ENCODE peak calls at places on chromosomes 13 and 19, in four cellular contexts. Q, M, C and K are unnamed samples.

GRCh38 chr19:12202250-12202649 is 39.4 kb downstream of the ZNF136 start:
- DNase-seq in C (peak), M (peak), Q (peak), K (no peak)

GRCh38 chr19:31071157-31071855 is 277.9 kb downstream of the TSHZ3 start:
- DNase-seq in M (no peak), C (no peak), Q (no peak), K (no peak)

GRCh38 chr19:30036154-30037129 is 94.4 kb downstream of the URI1 start:
- DNase-seq in C (no peak), M (no peak), Q (no peak), K (no peak)

GRCh38 chr19:14375055-14375581 is 6.1 kb upstream of the ADGRE5 start:
- DNase-seq in Q (peak), C (peak), M (peak), K (no peak)

GRCh38 chr19:45470147-45471081 is 2.6 kb downstream of the FOSB start:
- DNase-seq in C (peak), M (peak), Q (no peak), K (peak)

GRCh38 chr13:24313449-24313848 is 4.1 kb downstream of the C1QTNF9 start:
- DNase-seq in M (no peak), Q (no peak), C (no peak), K (no peak)

GRCh38 chr13:52599853-52600603 is 42.2 kb upstream of the HNRNPA1L2 start:
- DNase-seq in Q (peak), C (no peak), M (peak), K (peak)

GRCh38 chr13:93624371-93624777 is 397.8 kb downstream of the GPC6 start:
- DNase-seq in C (no peak), M (no peak), Q (no peak), K (no peak)

GRCh38 chr19:3737487-3738205 is 23.8 kb downstream of the APBA3 start:
- DNase-seq in Q (no peak), M (no peak), C (no peak), K (no peak)

GRCh38 chr19:47507031-47507430 is 7.8 kb downstream of the NAPA start:
- DNase-seq in Q (no peak), C (no peak), M (no peak), K (no peak)

GRCh38 chr13:99416411-99417121 is 84.7 kb upstream of the TM9SF2 start:
- DNase-seq in M (peak), Q (no peak), C (no peak), K (peak)

GRCh38 chr19:17235618-17236413 is 9.8 kb downstream of the OCEL1 start:
- DNase-seq in C (peak), M (peak), Q (peak), K (no peak)

GRCh38 chr19:10602330-10603083 is 15.4 kb upstream of the AP1M2 start:
- DNase-seq in Q (peak), C (peak), M (peak), K (peak)

GRCh38 chr19:29545866-29546582 is 20.2 kb downstream of the VSTM2B start:
- DNase-seq in C (no peak), M (no peak), Q (no peak), K (peak)

GRCh38 chr13:59086147-59086546 is 1077.6 kb downstream of the DIAPH3 start:
- DNase-seq in Q (no peak), M (no peak), C (no peak), K (no peak)

GRCh38 chr13:33090755-33091454 is 74.7 kb downstream of the KL start:
- DNase-seq in M (no peak), Q (no peak), C (no peak), K (no peak)

GRCh38 chr13:25032160-25032559 is 63.8 kb upstream of the PABPC3 start:
- DNase-seq in Q (no peak), M (no peak), C (no peak), K (no peak)